ENCODE peak calls at places on chromosomes 4 and X, in five cellular contexts. O, J, V, T and N are unnamed samples.

GRCh38 chr4:55865228-55865806 is 11.9 kb downstream of the EXOC1 start:
- DNase-seq in V (no peak), O (no peak), J (no peak), T (no peak), N (no peak)

GRCh38 chr4:40486534-40486933 is 143.1 kb downstream of the RBM47 start:
- DNase-seq in T (no peak), J (no peak), V (no peak), O (no peak), N (no peak)

GRCh38 chr4:106238819-106239420 is 77.1 kb downstream of the TBCK start:
- DNase-seq in J (peak), O (no peak), V (no peak), T (peak), N (peak)

GRCh38 chr4:126708716-126709115 is 924.0 kb upstream of the INTU start:
- DNase-seq in T (no peak), O (no peak), V (no peak), J (no peak), N (no peak)

GRCh38 chr4:72971572-72971971 is 97.9 kb downstream of the COX18 start:
- DNase-seq in J (no peak), V (no peak), T (no peak), O (no peak), N (no peak)

GRCh38 chrX:27008486-27008885 is 454.7 kb downstream of the PPP4R3C start:
- DNase-seq in O (peak), J (no peak), T (no peak), V (no peak), N (no peak)

GRCh38 chr4:161564230-161564834 is 599.5 kb downstream of the FSTL5 start:
- DNase-seq in J (peak), T (no peak), V (no peak), O (no peak), N (no peak)

GRCh38 chrX:8848921-8849320 is 47.7 kb upstream of the FAM9A start:
- DNase-seq in O (no peak), V (no peak), T (no peak), J (no peak), N (no peak)

GRCh38 chrX:141221611-141222010 is 20.7 kb downstream of the SPANXC start:
- DNase-seq in T (no peak), J (no peak), O (no peak), V (no peak), N (no peak)

GRCh38 chr4:107689912-107690587 is 30.0 kb downstream of the PAPSS1 start:
- DNase-seq in T (peak), J (no peak), V (no peak), O (no peak), N (no peak)

GRCh38 chr4:145195167-145195952 is 15.0 kb upstream of the OTUD4 start:
- DNase-seq in O (no peak), J (peak), T (no peak), V (no peak), N (no peak)

GRCh38 chrX:130108647-130109428 is 1.5 kb downstream of the ELF4 start:
- DNase-seq in J (peak), O (peak), V (peak), T (peak), N (peak)

GRCh38 chr4:123603165-123603564 is 206.6 kb downstream of the SPRY1 start:
- DNase-seq in J (no peak), O (no peak), T (peak), V (no peak), N (peak)

GRCh38 chr4:142278663-142279062 is 567.4 kb downstream of the INPP4B start:
- DNase-seq in J (no peak), T (no peak), O (no peak), V (no peak), N (no peak)

GRCh38 chr4:7752649-7753048 is 187.0 kb downstream of the AFAP1 start:
- DNase-seq in O (no peak), V (no peak), J (no peak), T (no peak), N (no peak)

GRCh38 chr4:38615847-38616246 is 48.2 kb upstream of the KLF3 start:
- DNase-seq in V (no peak), J (no peak), T (no peak), O (no peak), N (no peak)

GRCh38 chr4:83320548-83320947 is 14.1 kb downstream of the HPSE start:
- DNase-seq in O (no peak), J (no peak), T (no peak), V (peak), N (no peak)

GRCh38 chrX:15617111-15617510 is 16.4 kb upstream of the ACE2 start:
- DNase-seq in J (no peak), O (no peak), T (no peak), V (no peak), N (no peak)

GRCh38 chrX:11386812-11387211 is 93.6 kb downstream of the AMELX start:
- DNase-seq in T (no peak), O (no peak), J (no peak), V (no peak), N (no peak)

GRCh38 chrX:12975999-12976558 is 1.2 kb downstream of the TMSB4X start:
- DNase-seq in V (no peak), T (no peak), O (peak), J (peak), N (no peak)

GRCh38 chr4:1723131-1723801 is 1.9 kb downstream of the TACC3 start:
- DNase-seq in V (no peak), J (peak), O (peak), T (no peak), N (no peak)

GRCh38 chr4:94452476-94453300 is 946 bp downstream of the PDLIM5 start:
- DNase-seq in J (peak), V (peak), O (no peak), T (peak), N (peak)

GRCh38 chr4:177660223-177660622 is 218.0 kb upstream of the AGA start:
- DNase-seq in T (no peak), V (no peak), J (no peak), O (no peak), N (no peak)

GRCh38 chrX:112851161-112851779 is 10.6 kb upstream of the AMOT start:
- DNase-seq in V (no peak), T (no peak), O (no peak), J (peak), N (no peak)

GRCh38 chrX:48677456-48678030 is 6.1 kb upstream of the WAS start:
- DNase-seq in V (no peak), O (no peak), J (no peak), T (peak), N (peak)

GRCh38 chrX:48681539-48682183 is 1.9 kb upstream of the WAS start:
- DNase-seq in J (no peak), O (no peak), V (no peak), T (no peak), N (no peak)

GRCh38 chrX:48676893-48677270 is 6.7 kb upstream of the WAS start:
- DNase-seq in O (peak), V (no peak), T (no peak), J (peak), N (peak)

GRCh38 chrX:48676106-48676892 is 7.3 kb upstream of the WAS start:
- DNase-seq in V (peak), O (peak), J (peak), T (peak), N (peak)
- H3K4me3 ChIP-seq in V (peak), O (peak), J (peak), T (peak), N (peak)

GRCh38 chrX:18425199-18426003 is at the start of gene CDKL5:
- DNase-seq in V (peak), T (peak), J (peak), O (peak), N (peak)

GRCh38 chrX:18424482-18425198 is 768 bp upstream of the CDKL5 start:
- DNase-seq in V (no peak), O (peak), T (no peak), J (peak), N (peak)

GRCh38 chrX:18422325-18422724 is 3.1 kb upstream of the CDKL5 start:
- DNase-seq in O (no peak), T (no peak), J (no peak), V (no peak), N (no peak)

GRCh38 chrX:18426004-18426320 is 554 bp downstream of the CDKL5 start:
- DNase-seq in V (peak), O (no peak), T (no peak), J (no peak), N (no peak)

GRCh38 chrX:18422886-18423285 is 2.5 kb upstream of the CDKL5 start:
- DNase-seq in O (no peak), T (no peak), V (no peak), J (no peak), N (no peak)
- H3K27ac ChIP-seq in O (no peak), T (no peak), V (no peak), J (no peak), N (no peak)

DNA sequence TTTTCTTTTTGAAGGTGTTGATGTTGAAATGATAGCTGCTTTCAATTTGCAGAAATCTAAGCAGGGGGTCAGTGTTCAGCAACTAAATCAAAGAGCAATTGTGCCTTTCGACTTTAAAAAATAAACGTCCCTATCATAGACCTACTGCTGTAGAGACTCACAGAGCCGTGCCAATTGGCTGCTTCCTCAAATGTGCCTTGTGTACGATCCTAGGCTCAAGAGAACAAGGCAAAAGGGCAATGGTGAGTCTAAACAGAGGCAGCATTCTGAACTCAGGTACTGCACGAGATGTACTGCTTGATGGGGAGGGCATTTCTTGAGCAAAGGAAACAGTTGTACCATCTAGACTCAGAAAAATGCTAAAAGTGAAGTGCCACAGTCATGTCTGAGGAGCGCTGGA is 29.8 kb downstream of the OPHN1 start:
- DNase-seq in V (no peak), O (no peak), J (no peak), T (no peak), N (no peak)
- H3K4me3 ChIP-seq in V (no peak), O (no peak), J (no peak), T (no peak), N (no peak)

GRCh38 chrX:48715066-48715465 is 18.5 kb downstream of the SUV39H1 start:
- DNase-seq in O (no peak), V (no peak), T (no peak), J (no peak), N (no peak)

GRCh38 chrX:48719958-48720357 is 23.4 kb downstream of the SUV39H1 start:
- DNase-seq in T (no peak), O (no peak), V (no peak), J (no peak), N (no peak)

GRCh38 chrX:48714573-48714972 is 18.0 kb downstream of the SUV39H1 start:
- DNase-seq in J (no peak), T (no peak), O (peak), V (no peak), N (no peak)

GRCh38 chrX:48713847-48714246 is 17.3 kb downstream of the SUV39H1 start:
- DNase-seq in T (no peak), J (no peak), O (no peak), V (no peak), N (peak)

GRCh38 chrX:48715876-48716502 is 19.5 kb downstream of the SUV39H1 start:
- DNase-seq in V (no peak), T (no peak), O (no peak), J (no peak), N (no peak)
- H3K27ac ChIP-seq in V (no peak), T (peak), O (no peak), J (no peak), N (no peak)

DNA sequence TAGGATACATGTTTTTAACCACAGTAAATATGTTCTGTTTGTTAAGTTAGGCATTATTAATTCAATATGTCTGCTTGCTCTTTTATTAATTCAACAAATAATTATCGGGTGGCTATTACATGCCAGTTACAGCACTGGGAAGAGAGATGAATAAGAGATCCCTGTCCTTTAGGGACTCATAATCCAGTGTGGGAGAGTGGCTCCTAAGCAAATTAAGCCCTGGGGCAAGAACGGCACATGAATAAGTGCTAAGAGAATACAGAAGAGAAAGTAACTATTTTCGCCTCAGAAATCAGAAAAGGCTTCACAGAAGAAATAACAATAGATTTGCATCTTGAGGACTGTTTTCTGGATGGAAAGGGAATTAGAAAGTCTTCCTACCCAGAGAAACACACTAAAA is 236.7 kb downstream of the NR3C2 start:
- DNase-seq in T (no peak), J (no peak), V (no peak), O (no peak), N (no peak)
- H3K4me3 ChIP-seq in T (no peak), J (no peak), V (no peak), O (no peak), N (no peak)